ENCODE peak calls at places on chromosome 4, in six cellular contexts. One of them, this sample, is unnamed.

GRCh38 chr4:182111586-182111985 is 131.6 kb upstream of the TENM3 start:
- DNase-seq in fibroblast of pulmonary artery: peak
- DNase-seq in MM.1S: no peak
- DNase-seq in trophoblast cell: no peak
- DNase-seq in choroid plexus epithelial cell: peak
- DNase-seq in effector memory CD4-positive, alpha-beta T cell: no peak
- DNase-seq in this sample: no peak

GRCh38 chr4:123298798-123299197 is 97.8 kb upstream of the SPRY1 start:
- DNase-seq in MM.1S: no peak
- DNase-seq in trophoblast cell: no peak
- DNase-seq in effector memory CD4-positive, alpha-beta T cell: no peak
- DNase-seq in choroid plexus epithelial cell: peak
- DNase-seq in fibroblast of pulmonary artery: no peak
- DNase-seq in this sample: no peak

GRCh38 chr4:37644962-37645361 is 41.2 kb downstream of the RELL1 start:
- DNase-seq in choroid plexus epithelial cell: peak
- DNase-seq in fibroblast of pulmonary artery: peak
- DNase-seq in effector memory CD4-positive, alpha-beta T cell: no peak
- DNase-seq in MM.1S: no peak
- DNase-seq in trophoblast cell: no peak
- DNase-seq in this sample: peak

GRCh38 chr4:75527482-75527881 is 13.2 kb downstream of the THAP6 start:
- DNase-seq in effector memory CD4-positive, alpha-beta T cell: no peak
- DNase-seq in choroid plexus epithelial cell: no peak
- DNase-seq in trophoblast cell: no peak
- DNase-seq in fibroblast of pulmonary artery: no peak
- DNase-seq in MM.1S: no peak
- DNase-seq in this sample: no peak

GRCh38 chr4:145939241-145939640 is 618 bp upstream of the ZNF827 start:
- DNase-seq in fibroblast of pulmonary artery: no peak
- DNase-seq in effector memory CD4-positive, alpha-beta T cell: no peak
- DNase-seq in trophoblast cell: no peak
- DNase-seq in choroid plexus epithelial cell: no peak
- DNase-seq in MM.1S: no peak
- DNase-seq in this sample: peak

GRCh38 chr4:1090465-1091440 is 22.6 kb downstream of the RNF212 start:
- DNase-seq in MM.1S: no peak
- DNase-seq in fibroblast of pulmonary artery: no peak
- DNase-seq in choroid plexus epithelial cell: no peak
- DNase-seq in trophoblast cell: no peak
- DNase-seq in effector memory CD4-positive, alpha-beta T cell: no peak
- DNase-seq in this sample: no peak

GRCh38 chr4:7423801-7424552 is 10.8 kb downstream of the PSAPL1 start:
- DNase-seq in fibroblast of pulmonary artery: no peak
- DNase-seq in MM.1S: no peak
- DNase-seq in effector memory CD4-positive, alpha-beta T cell: no peak
- DNase-seq in trophoblast cell: no peak
- DNase-seq in choroid plexus epithelial cell: no peak
- DNase-seq in this sample: no peak

GRCh38 chr4:158754385-158755180 is 14.2 kb upstream of the FNIP2 start:
- DNase-seq in effector memory CD4-positive, alpha-beta T cell: no peak
- DNase-seq in choroid plexus epithelial cell: peak
- DNase-seq in trophoblast cell: peak
- DNase-seq in MM.1S: no peak
- DNase-seq in fibroblast of pulmonary artery: no peak
- DNase-seq in this sample: no peak

GRCh38 chr4:149048451-149049143 is 606.4 kb upstream of the NR3C2 start:
- DNase-seq in effector memory CD4-positive, alpha-beta T cell: no peak
- DNase-seq in choroid plexus epithelial cell: no peak
- DNase-seq in trophoblast cell: no peak
- DNase-seq in fibroblast of pulmonary artery: no peak
- DNase-seq in MM.1S: no peak
- DNase-seq in this sample: no peak

GRCh38 chr4:151862766-151863165 is 102.0 kb upstream of the GATB start:
- DNase-seq in MM.1S: no peak
- DNase-seq in fibroblast of pulmonary artery: no peak
- DNase-seq in choroid plexus epithelial cell: no peak
- DNase-seq in effector memory CD4-positive, alpha-beta T cell: no peak
- DNase-seq in trophoblast cell: peak
- DNase-seq in this sample: peak

GRCh38 chr4:185112104-185112503 is 31.0 kb upstream of the SLC25A4 start:
- DNase-seq in MM.1S: peak
- DNase-seq in effector memory CD4-positive, alpha-beta T cell: no peak
- DNase-seq in fibroblast of pulmonary artery: peak
- DNase-seq in trophoblast cell: peak
- DNase-seq in choroid plexus epithelial cell: peak
- DNase-seq in this sample: peak

GRCh38 chr4:4425119-4425690 is 38.3 kb downstream of the NSG1 start:
- DNase-seq in fibroblast of pulmonary artery: no peak
- DNase-seq in trophoblast cell: no peak
- DNase-seq in effector memory CD4-positive, alpha-beta T cell: no peak
- DNase-seq in choroid plexus epithelial cell: peak
- DNase-seq in MM.1S: no peak
- DNase-seq in this sample: no peak

GRCh38 chr4:8739820-8740665 is 131.6 kb downstream of the HMX1 start:
- DNase-seq in effector memory CD4-positive, alpha-beta T cell: no peak
- DNase-seq in fibroblast of pulmonary artery: no peak
- DNase-seq in trophoblast cell: no peak
- DNase-seq in MM.1S: no peak
- DNase-seq in choroid plexus epithelial cell: no peak
- DNase-seq in this sample: no peak

GRCh38 chr4:33369366-33369899 is 2649.3 kb downstream of the PCDH7 start:
- DNase-seq in trophoblast cell: no peak
- DNase-seq in fibroblast of pulmonary artery: peak
- DNase-seq in choroid plexus epithelial cell: peak
- DNase-seq in effector memory CD4-positive, alpha-beta T cell: no peak
- DNase-seq in MM.1S: no peak
- DNase-seq in this sample: peak

GRCh38 chr4:53721276-53721675 is 130.0 kb upstream of the LNX1 start:
- DNase-seq in MM.1S: no peak
- DNase-seq in choroid plexus epithelial cell: no peak
- DNase-seq in effector memory CD4-positive, alpha-beta T cell: no peak
- DNase-seq in fibroblast of pulmonary artery: no peak
- DNase-seq in trophoblast cell: no peak
- DNase-seq in this sample: no peak

GRCh38 chr4:140720387-140721087 is 35.6 kb downstream of the TBC1D9 start:
- DNase-seq in choroid plexus epithelial cell: no peak
- DNase-seq in fibroblast of pulmonary artery: no peak
- DNase-seq in trophoblast cell: peak
- DNase-seq in MM.1S: peak
- DNase-seq in effector memory CD4-positive, alpha-beta T cell: no peak
- DNase-seq in this sample: no peak

GRCh38 chr4:35087216-35087615 is 1157.1 kb downstream of the ARAP2 start:
- DNase-seq in fibroblast of pulmonary artery: no peak
- DNase-seq in effector memory CD4-positive, alpha-beta T cell: no peak
- DNase-seq in choroid plexus epithelial cell: no peak
- DNase-seq in MM.1S: no peak
- DNase-seq in trophoblast cell: no peak
- DNase-seq in this sample: no peak

GRCh38 chr4:39814403-39815185 is 116.7 kb downstream of the UBE2K start:
- DNase-seq in trophoblast cell: peak
- DNase-seq in effector memory CD4-positive, alpha-beta T cell: peak
- DNase-seq in MM.1S: no peak
- DNase-seq in choroid plexus epithelial cell: peak
- DNase-seq in fibroblast of pulmonary artery: peak
- DNase-seq in this sample: peak

GRCh38 chr4:33961751-33962150 is 2282.6 kb downstream of the ARAP2 start:
- DNase-seq in choroid plexus epithelial cell: peak
- DNase-seq in effector memory CD4-positive, alpha-beta T cell: no peak
- DNase-seq in trophoblast cell: no peak
- DNase-seq in fibroblast of pulmonary artery: no peak
- DNase-seq in MM.1S: no peak
- DNase-seq in this sample: peak

GRCh38 chr4:110865611-110866254 is 242.9 kb upstream of the PITX2 start:
- DNase-seq in MM.1S: no peak
- DNase-seq in effector memory CD4-positive, alpha-beta T cell: no peak
- DNase-seq in choroid plexus epithelial cell: peak
- DNase-seq in fibroblast of pulmonary artery: peak
- DNase-seq in trophoblast cell: no peak
- DNase-seq in this sample: peak

GRCh38 chr4:151325320-151326246 is at the start of gene SH3D19:
- DNase-seq in trophoblast cell: peak
- DNase-seq in effector memory CD4-positive, alpha-beta T cell: no peak
- DNase-seq in choroid plexus epithelial cell: peak
- DNase-seq in MM.1S: peak
- DNase-seq in fibroblast of pulmonary artery: peak
- DNase-seq in this sample: peak

DNA sequence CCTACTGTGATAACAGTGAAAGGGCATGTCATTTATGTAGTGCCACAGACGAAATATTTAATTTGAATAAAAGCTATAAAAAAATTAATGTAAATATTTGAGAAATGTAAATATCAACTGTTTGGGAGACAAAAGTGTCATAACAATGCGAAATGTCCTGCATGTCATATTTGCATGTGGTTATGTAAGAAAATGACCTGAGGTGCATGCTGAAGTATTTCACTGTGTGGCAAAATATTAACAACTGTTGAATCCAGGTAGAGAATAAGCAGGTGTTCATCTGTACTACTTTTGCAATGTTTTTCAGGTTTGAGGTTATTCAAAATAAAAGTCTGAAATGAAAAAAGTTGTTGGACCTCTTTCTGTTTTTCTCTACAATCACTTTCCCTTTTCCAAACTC is 30.9 kb downstream of the PROM1 start:
- DNase-seq in effector memory CD4-positive, alpha-beta T cell: no peak
- DNase-seq in trophoblast cell: no peak
- DNase-seq in MM.1S: no peak
- DNase-seq in fibroblast of pulmonary artery: no peak
- DNase-seq in choroid plexus epithelial cell: no peak
- DNase-seq in this sample: no peak
- H3K4me3 ChIP-seq in effector memory CD4-positive, alpha-beta T cell: no peak
- H3K4me3 ChIP-seq in trophoblast cell: no peak
- H3K4me3 ChIP-seq in MM.1S: no peak
- H3K4me3 ChIP-seq in fibroblast of pulmonary artery: no peak
- H3K4me3 ChIP-seq in choroid plexus epithelial cell: no peak
- H3K4me3 ChIP-seq in this sample: no peak

DNA sequence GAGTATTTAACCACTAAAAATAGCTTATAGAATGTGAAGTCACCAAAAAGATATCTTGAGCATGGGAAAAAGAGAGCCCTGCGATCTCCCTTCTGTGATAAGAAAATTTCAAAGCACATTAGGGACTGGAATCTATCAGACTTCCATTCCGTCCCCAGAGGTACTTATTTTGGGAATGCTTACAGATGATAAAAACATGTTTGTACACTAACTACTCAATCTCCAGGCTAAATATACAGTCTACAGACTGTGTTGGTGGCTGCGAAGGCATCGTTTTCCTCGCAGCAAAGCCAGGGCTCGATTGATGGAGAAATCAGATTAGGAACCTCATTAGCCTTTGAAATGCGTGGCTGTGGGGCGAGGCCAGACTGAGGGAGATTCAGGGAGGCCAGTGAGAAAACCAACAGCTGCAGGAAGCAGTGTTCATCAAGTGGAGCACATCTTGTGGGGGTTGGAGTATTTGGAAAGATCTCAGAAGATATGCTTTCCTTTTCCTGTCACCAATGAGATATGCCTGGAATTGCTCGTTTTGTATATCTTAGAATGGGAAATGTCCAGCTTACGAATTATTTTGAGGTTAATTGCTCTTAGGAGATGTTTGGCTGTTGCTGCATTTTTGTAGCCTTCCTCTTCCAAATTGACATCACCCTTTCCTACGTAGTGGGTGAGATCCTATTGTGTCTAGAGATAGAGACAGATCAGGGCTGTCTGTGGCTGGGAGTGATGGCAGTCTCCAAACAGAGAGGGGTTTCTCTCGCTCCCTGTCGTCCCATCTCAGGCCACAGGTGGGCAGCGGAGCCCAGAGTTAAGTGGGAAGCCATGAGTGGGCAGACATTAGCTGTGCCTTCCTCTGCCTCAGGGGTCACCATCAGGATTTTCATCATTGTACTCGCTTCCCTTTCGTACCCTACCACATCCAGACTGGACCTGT is 225.0 kb upstream of the FAT1 start:
- DNase-seq in trophoblast cell: peak
- DNase-seq in MM.1S: no peak
- DNase-seq in choroid plexus epithelial cell: peak
- DNase-seq in fibroblast of pulmonary artery: peak
- DNase-seq in effector memory CD4-positive, alpha-beta T cell: no peak
- DNase-seq in this sample: no peak
- H3K4me3 ChIP-seq in trophoblast cell: no peak
- H3K4me3 ChIP-seq in MM.1S: no peak
- H3K4me3 ChIP-seq in choroid plexus epithelial cell: no peak
- H3K4me3 ChIP-seq in fibroblast of pulmonary artery: no peak
- H3K4me3 ChIP-seq in effector memory CD4-positive, alpha-beta T cell: no peak
- H3K4me3 ChIP-seq in this sample: no peak

DNA sequence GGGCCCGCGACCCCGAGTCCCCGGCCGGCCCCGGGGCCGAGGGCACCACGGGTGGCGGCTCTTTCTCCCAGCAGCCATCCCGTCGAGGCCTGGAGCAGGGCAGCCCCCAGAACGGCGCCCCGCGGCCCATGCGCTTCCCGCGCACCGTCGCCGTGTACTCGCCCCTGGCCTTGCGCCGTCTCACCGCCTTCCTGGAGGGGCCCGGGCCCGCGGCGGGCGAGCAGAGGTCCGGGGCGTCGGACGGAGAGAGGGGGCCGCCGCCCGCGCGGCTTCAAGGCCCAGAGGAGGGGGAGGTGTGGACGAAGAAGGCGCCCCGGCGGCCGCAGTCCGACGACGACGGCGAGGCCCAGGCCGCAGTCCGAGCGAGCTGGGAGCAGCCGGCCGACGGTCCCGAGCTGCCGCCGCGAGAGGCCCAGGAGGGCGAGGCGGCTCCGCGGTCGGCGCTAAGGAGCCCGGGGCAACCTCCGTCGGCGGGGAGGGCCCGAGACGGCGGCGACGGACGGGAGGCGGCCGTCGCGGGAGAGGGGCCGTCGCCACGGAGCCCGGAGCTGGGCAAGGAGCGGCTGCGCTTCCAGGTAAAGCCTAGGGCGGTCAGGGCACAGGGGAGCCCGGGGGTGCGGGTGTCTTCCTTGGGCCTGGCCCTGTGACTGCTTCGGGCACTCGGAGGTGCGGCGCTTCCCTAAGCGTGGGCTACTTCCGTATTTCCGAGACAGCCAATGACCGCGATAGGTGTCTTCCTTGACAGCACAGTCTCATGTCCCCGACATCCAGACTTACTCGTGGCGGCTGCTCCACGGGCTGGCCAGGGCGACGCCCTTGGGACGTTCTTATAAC is 845 bp downstream of the ZAR1 start:
- DNase-seq in trophoblast cell: no peak
- DNase-seq in MM.1S: no peak
- DNase-seq in choroid plexus epithelial cell: no peak
- DNase-seq in effector memory CD4-positive, alpha-beta T cell: no peak
- DNase-seq in fibroblast of pulmonary artery: no peak
- DNase-seq in this sample: no peak
- H3K4me3 ChIP-seq in trophoblast cell: peak
- H3K4me3 ChIP-seq in MM.1S: no peak
- H3K4me3 ChIP-seq in choroid plexus epithelial cell: no peak
- H3K4me3 ChIP-seq in effector memory CD4-positive, alpha-beta T cell: peak
- H3K4me3 ChIP-seq in fibroblast of pulmonary artery: no peak
- H3K4me3 ChIP-seq in this sample: no peak

DNA sequence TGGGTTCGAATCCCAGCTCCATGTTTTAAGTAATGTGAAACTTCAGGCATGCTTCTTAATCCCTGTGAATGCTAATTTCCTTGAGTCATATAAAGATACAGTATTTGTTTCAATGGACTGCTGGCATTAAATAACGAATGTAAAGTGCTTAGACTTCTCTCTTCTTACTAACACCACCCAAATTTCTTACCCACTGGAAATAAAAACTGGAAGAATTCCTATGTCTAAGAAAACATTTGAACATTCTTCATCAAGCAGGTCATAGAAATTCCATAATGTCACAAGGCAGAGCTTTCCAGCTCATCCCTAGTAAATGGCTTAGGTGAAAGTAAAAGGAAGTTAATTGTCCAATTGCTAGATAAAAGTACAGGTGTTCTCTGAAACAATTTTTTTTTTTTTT is 172.6 kb downstream of the ANK2 start:
- DNase-seq in MM.1S: no peak
- DNase-seq in choroid plexus epithelial cell: peak
- DNase-seq in effector memory CD4-positive, alpha-beta T cell: no peak
- DNase-seq in fibroblast of pulmonary artery: peak
- DNase-seq in trophoblast cell: no peak
- DNase-seq in this sample: no peak
- H3K4me3 ChIP-seq in MM.1S: no peak
- H3K4me3 ChIP-seq in choroid plexus epithelial cell: no peak
- H3K4me3 ChIP-seq in effector memory CD4-positive, alpha-beta T cell: no peak
- H3K4me3 ChIP-seq in fibroblast of pulmonary artery: no peak
- H3K4me3 ChIP-seq in trophoblast cell: no peak
- H3K4me3 ChIP-seq in this sample: no peak

This sample was measured in cardiac fibroblast.